ENCODE peak calls at places on chromosomes 16 and 17, in eight cellular contexts. One of them, this sample, is unnamed.

GRCh38 chr17:6532441-6532885 is 23.9 kb downstream of the PITPNM3 start:
- DNase-seq in HCEC 1CT: no peak
- DNase-seq in HT-29: no peak
- DNase-seq in osteoblast: no peak
- DNase-seq in WTC11: no peak
- DNase-seq in IMR-90: no peak
- DNase-seq in mucosa of descending colon: no peak
- DNase-seq in skeletal muscle cell: no peak
- DNase-seq in this sample: no peak

GRCh38 chr17:56913000-56913866 is 616 bp downstream of the TRIM25 start:
- DNase-seq in HT-29: peak; percentile 35
- DNase-seq in osteoblast: no peak
- DNase-seq in WTC11: peak; percentile 67
- DNase-seq in mucosa of descending colon: no peak
- DNase-seq in HCEC 1CT: no peak
- DNase-seq in skeletal muscle cell: no peak
- DNase-seq in IMR-90: no peak
- DNase-seq in this sample: peak; percentile 43

GRCh38 chr16:2333772-2334379 is 6.7 kb downstream of the ABCA3 start:
- DNase-seq in HT-29: peak; percentile 19
- DNase-seq in skeletal muscle cell: no peak
- DNase-seq in mucosa of descending colon: no peak
- DNase-seq in HCEC 1CT: no peak
- DNase-seq in IMR-90: no peak
- DNase-seq in osteoblast: peak; percentile 50
- DNase-seq in WTC11: no peak
- DNase-seq in this sample: peak; percentile 53

GRCh38 chr16:89552329-89552728 is 8.2 kb upstream of the RPL13 start:
- DNase-seq in HCEC 1CT: no peak
- DNase-seq in IMR-90: no peak
- DNase-seq in skeletal muscle cell: no peak
- DNase-seq in WTC11: no peak
- DNase-seq in osteoblast: no peak
- DNase-seq in mucosa of descending colon: no peak
- DNase-seq in HT-29: no peak
- DNase-seq in this sample: no peak

GRCh38 chr17:65455972-65456343 is 105.5 kb downstream of the AXIN2 start:
- DNase-seq in IMR-90: peak; percentile 1
- DNase-seq in WTC11: peak; percentile 30
- DNase-seq in HCEC 1CT: no peak
- DNase-seq in HT-29: peak; percentile 48
- DNase-seq in osteoblast: peak; percentile 62
- DNase-seq in mucosa of descending colon: no peak
- DNase-seq in skeletal muscle cell: no peak
- DNase-seq in this sample: peak; percentile 19

GRCh38 chr16:68644715-68645493 is at the start of gene CDH3:
- DNase-seq in IMR-90: no peak
- DNase-seq in HCEC 1CT: no peak
- DNase-seq in mucosa of descending colon: peak; percentile 64
- DNase-seq in osteoblast: peak; percentile 86
- DNase-seq in HT-29: peak; percentile 36
- DNase-seq in WTC11: peak; percentile 94
- DNase-seq in skeletal muscle cell: no peak
- DNase-seq in this sample: peak; percentile 53

GRCh38 chr16:85637808-85638186 is 24.7 kb downstream of the GSE1 start:
- DNase-seq in mucosa of descending colon: no peak
- DNase-seq in IMR-90: no peak
- DNase-seq in WTC11: no peak
- DNase-seq in osteoblast: no peak
- DNase-seq in skeletal muscle cell: no peak
- DNase-seq in HT-29: no peak
- DNase-seq in HCEC 1CT: no peak
- DNase-seq in this sample: no peak

GRCh38 chr17:72404872-72405271 is 284.1 kb downstream of the SOX9 start:
- DNase-seq in HCEC 1CT: peak; percentile 74
- DNase-seq in osteoblast: peak; percentile 55
- DNase-seq in mucosa of descending colon: no peak
- DNase-seq in IMR-90: peak; percentile 86
- DNase-seq in skeletal muscle cell: peak; percentile 53
- DNase-seq in WTC11: no peak
- DNase-seq in HT-29: no peak
- DNase-seq in this sample: peak; percentile 62

GRCh38 chr17:15941781-15942180 is 3.1 kb upstream of the ADORA2B start:
- DNase-seq in mucosa of descending colon: no peak
- DNase-seq in IMR-90: no peak
- DNase-seq in HT-29: no peak
- DNase-seq in skeletal muscle cell: no peak
- DNase-seq in HCEC 1CT: peak; percentile 38
- DNase-seq in osteoblast: peak; percentile 89
- DNase-seq in WTC11: no peak
- DNase-seq in this sample: peak; percentile 79

GRCh38 chr16:9062301-9062700 is 29.1 kb upstream of the HAPSTR1 start:
- DNase-seq in WTC11: no peak
- DNase-seq in HCEC 1CT: no peak
- DNase-seq in skeletal muscle cell: no peak
- DNase-seq in HT-29: no peak
- DNase-seq in osteoblast: no peak
- DNase-seq in mucosa of descending colon: no peak
- DNase-seq in IMR-90: no peak
- DNase-seq in this sample: no peak

GRCh38 chr17:39769974-39770587 is 32.3 kb downstream of the GRB7 start:
- DNase-seq in HCEC 1CT: no peak
- DNase-seq in HT-29: peak; percentile 67
- DNase-seq in skeletal muscle cell: no peak
- DNase-seq in osteoblast: no peak
- DNase-seq in WTC11: no peak
- DNase-seq in mucosa of descending colon: no peak
- DNase-seq in IMR-90: peak; percentile 32
- DNase-seq in this sample: peak; percentile 83

GRCh38 chr16:85395207-85395912 is 217.8 kb upstream of the GSE1 start:
- DNase-seq in skeletal muscle cell: peak; percentile 99
- DNase-seq in mucosa of descending colon: peak; percentile 74
- DNase-seq in osteoblast: peak; percentile 100
- DNase-seq in IMR-90: peak; percentile 98
- DNase-seq in WTC11: peak; percentile 11
- DNase-seq in HT-29: peak; percentile 94
- DNase-seq in HCEC 1CT: peak; percentile 97
- DNase-seq in this sample: peak; percentile 99

GRCh38 chr17:77124192-77124908 is 16.4 kb upstream of the SEC14L1 start:
- DNase-seq in mucosa of descending colon: no peak
- DNase-seq in skeletal muscle cell: peak; percentile 61
- DNase-seq in HCEC 1CT: peak; percentile 80
- DNase-seq in WTC11: no peak
- DNase-seq in IMR-90: peak; percentile 68
- DNase-seq in HT-29: no peak
- DNase-seq in osteoblast: peak; percentile 79
- DNase-seq in this sample: peak; percentile 97

GRCh38 chr16:70395345-70395901 is 43.5 kb downstream of the ST3GAL2 start:
- DNase-seq in osteoblast: peak; percentile 91
- DNase-seq in HCEC 1CT: peak; percentile 52
- DNase-seq in IMR-90: peak; percentile 22
- DNase-seq in WTC11: peak; percentile 93
- DNase-seq in skeletal muscle cell: no peak
- DNase-seq in mucosa of descending colon: peak; percentile 87
- DNase-seq in HT-29: peak; percentile 79
- DNase-seq in this sample: peak; percentile 62

GRCh38 chr16:82603784-82604411 is 22.9 kb upstream of the CDH13 start:
- DNase-seq in IMR-90: peak; percentile 73
- DNase-seq in HCEC 1CT: peak; percentile 56
- DNase-seq in skeletal muscle cell: peak; percentile 30
- DNase-seq in HT-29: peak; percentile 48
- DNase-seq in osteoblast: peak; percentile 85
- DNase-seq in WTC11: peak; percentile 59
- DNase-seq in mucosa of descending colon: no peak
- DNase-seq in this sample: peak; percentile 69

GRCh38 chr16:80122155-80122554 is 418.6 kb upstream of the DYNLRB2 start:
- DNase-seq in HCEC 1CT: no peak
- DNase-seq in osteoblast: peak; percentile 27
- DNase-seq in IMR-90: no peak
- DNase-seq in HT-29: no peak
- DNase-seq in mucosa of descending colon: no peak
- DNase-seq in skeletal muscle cell: no peak
- DNase-seq in WTC11: no peak
- DNase-seq in this sample: no peak

GRCh38 chr17:75073618-75074047 is 14.1 kb upstream of the SLC16A5 start:
- DNase-seq in WTC11: no peak
- DNase-seq in IMR-90: no peak
- DNase-seq in HT-29: no peak
- DNase-seq in skeletal muscle cell: peak; percentile 60
- DNase-seq in osteoblast: peak; percentile 25
- DNase-seq in mucosa of descending colon: no peak
- DNase-seq in HCEC 1CT: no peak
- DNase-seq in this sample: no peak

GRCh38 chr16:31072540-31073072 is 1.4 kb downstream of the ZNF668 start:
- DNase-seq in osteoblast: peak; percentile 96
- DNase-seq in HT-29: peak; percentile 17
- DNase-seq in mucosa of descending colon: no peak
- DNase-seq in HCEC 1CT: peak; percentile 44
- DNase-seq in WTC11: no peak
- DNase-seq in IMR-90: peak; percentile 69
- DNase-seq in skeletal muscle cell: no peak
- DNase-seq in this sample: peak; percentile 65

GRCh38 chr17:82457071-82457789 is 1.3 kb upstream of the NARF start:
- DNase-seq in skeletal muscle cell: no peak
- DNase-seq in HCEC 1CT: no peak
- DNase-seq in IMR-90: no peak
- DNase-seq in HT-29: peak; percentile 43
- DNase-seq in mucosa of descending colon: peak; percentile 57
- DNase-seq in osteoblast: peak; percentile 58
- DNase-seq in WTC11: no peak
- DNase-seq in this sample: no peak

GRCh38 chr17:77641718-77642117 is 316.8 kb upstream of the TNRC6C start:
- DNase-seq in HCEC 1CT: no peak
- DNase-seq in mucosa of descending colon: no peak
- DNase-seq in osteoblast: no peak
- DNase-seq in WTC11: no peak
- DNase-seq in HT-29: no peak
- DNase-seq in skeletal muscle cell: no peak
- DNase-seq in IMR-90: no peak
- DNase-seq in this sample: no peak

GRCh38 chr17:28475151-28475900 is 1.9 kb downstream of the SLC13A2 start:
- DNase-seq in mucosa of descending colon: no peak
- DNase-seq in skeletal muscle cell: no peak
- DNase-seq in WTC11: no peak
- DNase-seq in HCEC 1CT: no peak
- DNase-seq in IMR-90: no peak
- DNase-seq in osteoblast: peak; percentile 65
- DNase-seq in HT-29: peak; percentile 60
- DNase-seq in this sample: no peak

GRCh38 chr16:3256146-3256875 is at the start of gene MEFV:
- DNase-seq in skeletal muscle cell: no peak
- DNase-seq in osteoblast: peak; percentile 59
- DNase-seq in HT-29: no peak
- DNase-seq in WTC11: no peak
- DNase-seq in mucosa of descending colon: no peak
- DNase-seq in IMR-90: peak; percentile 5
- DNase-seq in HCEC 1CT: peak; percentile 5
- DNase-seq in this sample: peak; percentile 30

GRCh38 chr17:6269474-6269873 is 165.4 kb downstream of the AIPL1 start:
- DNase-seq in WTC11: peak; percentile 74
- DNase-seq in IMR-90: peak; percentile 28
- DNase-seq in mucosa of descending colon: no peak
- DNase-seq in skeletal muscle cell: peak; percentile 1
- DNase-seq in HCEC 1CT: peak; percentile 12
- DNase-seq in osteoblast: no peak
- DNase-seq in HT-29: peak; percentile 27
- DNase-seq in this sample: peak; percentile 43

GRCh38 chr16:70738083-70738977 is 52.5 kb upstream of the MTSS2 start:
- DNase-seq in WTC11: peak; percentile 73
- DNase-seq in HT-29: peak; percentile 48
- DNase-seq in IMR-90: peak; percentile 93
- DNase-seq in HCEC 1CT: peak; percentile 69
- DNase-seq in skeletal muscle cell: no peak
- DNase-seq in mucosa of descending colon: no peak
- DNase-seq in osteoblast: peak; percentile 94
- DNase-seq in this sample: peak; percentile 74

GRCh38 chr17:72510454-72511016 is 389.7 kb downstream of the SOX9 start:
- DNase-seq in IMR-90: peak; percentile 27
- DNase-seq in HCEC 1CT: peak; percentile 30
- DNase-seq in skeletal muscle cell: no peak
- DNase-seq in mucosa of descending colon: no peak
- DNase-seq in WTC11: no peak
- DNase-seq in osteoblast: no peak
- DNase-seq in HT-29: peak; percentile 26
- DNase-seq in this sample: no peak

GRCh38 chr16:1537763-1538289 is 4.4 kb downstream of the TMEM204 start:
- DNase-seq in osteoblast: no peak
- DNase-seq in WTC11: no peak
- DNase-seq in HCEC 1CT: no peak
- DNase-seq in IMR-90: no peak
- DNase-seq in HT-29: no peak
- DNase-seq in mucosa of descending colon: peak; percentile 39
- DNase-seq in skeletal muscle cell: no peak
- DNase-seq in this sample: no peak

GRCh38 chr16:10961231-10961630 is 16.9 kb downstream of the CLEC16A start:
- DNase-seq in HCEC 1CT: peak; percentile 87
- DNase-seq in WTC11: no peak
- DNase-seq in skeletal muscle cell: peak; percentile 72
- DNase-seq in mucosa of descending colon: no peak
- DNase-seq in HT-29: no peak
- DNase-seq in osteoblast: peak; percentile 90
- DNase-seq in IMR-90: peak; percentile 95
- DNase-seq in this sample: peak; percentile 92

GRCh38 chr17:82876149-82876548 is 36.3 kb upstream of the ZNF750 start:
- DNase-seq in HT-29: peak; percentile 81
- DNase-seq in WTC11: no peak
- DNase-seq in HCEC 1CT: no peak
- DNase-seq in skeletal muscle cell: no peak
- DNase-seq in IMR-90: peak; percentile 57
- DNase-seq in osteoblast: no peak
- DNase-seq in mucosa of descending colon: peak; percentile 48
- DNase-seq in this sample: peak; percentile 14

GRCh38 chr17:76994237-76994637 is 126.0 kb downstream of the MGAT5B start:
- DNase-seq in HT-29: no peak
- DNase-seq in skeletal muscle cell: no peak
- DNase-seq in mucosa of descending colon: no peak
- DNase-seq in HCEC 1CT: no peak
- DNase-seq in osteoblast: no peak
- DNase-seq in WTC11: no peak
- DNase-seq in IMR-90: no peak
- DNase-seq in this sample: no peak

GRCh38 chr17:17713839-17714238 is 32.6 kb downstream of the RAI1 start:
- DNase-seq in HT-29: peak; percentile 59
- DNase-seq in HCEC 1CT: peak; percentile 71
- DNase-seq in skeletal muscle cell: no peak
- DNase-seq in osteoblast: peak; percentile 97
- DNase-seq in IMR-90: peak; percentile 55
- DNase-seq in WTC11: no peak
- DNase-seq in mucosa of descending colon: no peak
- DNase-seq in this sample: no peak

GRCh38 chr16:20291807-20292206 is 35.5 kb downstream of the GP2 start:
- DNase-seq in mucosa of descending colon: no peak
- DNase-seq in IMR-90: no peak
- DNase-seq in HT-29: no peak
- DNase-seq in HCEC 1CT: no peak
- DNase-seq in skeletal muscle cell: no peak
- DNase-seq in WTC11: peak; percentile 11
- DNase-seq in osteoblast: no peak
- DNase-seq in this sample: no peak

GRCh38 chr17:60554377-60554788 is 28.3 kb upstream of the APPBP2 start:
- DNase-seq in mucosa of descending colon: no peak
- DNase-seq in IMR-90: peak; percentile 85
- DNase-seq in HT-29: no peak
- DNase-seq in WTC11: no peak
- DNase-seq in HCEC 1CT: peak; percentile 68
- DNase-seq in osteoblast: no peak
- DNase-seq in skeletal muscle cell: peak; percentile 60
- DNase-seq in this sample: peak; percentile 46

This sample was measured in ELR.